ENCODE peak calls at places on chromosomes 5 and 9, in four cellular contexts. S is SK-N-SH, H is GM12878, U is K562. V is an unnamed sample.

GRCh38 chr9:15909297-15909696 is 356.5 kb downstream of the CCDC171 start:
- DNase-seq in S (no peak), U (no peak), H (no peak), V (no peak)

GRCh38 chr9:134166374-134166773 is 2.0 kb upstream of the RNU6ATAC start:
- DNase-seq in S (no peak), U (no peak), H (no peak), V (no peak)

GRCh38 chr5:93607367-93608258 is 24.6 kb downstream of the NR2F1 start:
- DNase-seq in S (peak), U (no peak), H (no peak), V (peak)

GRCh38 chr5:59051938-59052337 is 469.1 kb downstream of the RAB3C start:
- DNase-seq in U (no peak), H (no peak), S (no peak), V (no peak)

GRCh38 chr5:3384531-3384930 is 211.1 kb upstream of the IRX1 start:
- DNase-seq in S (no peak), U (no peak), H (no peak), V (no peak)

GRCh38 chr9:133253268-133253667 is 21.7 kb downstream of the ABO start:
- DNase-seq in H (no peak), U (no peak), S (no peak), V (no peak)

GRCh38 chr5:128539038-128539429 is 989 bp upstream of the FBN2 start:
- DNase-seq in U (no peak), H (no peak), S (no peak), V (no peak)

GRCh38 chr5:171755354-171755821 is 30.2 kb upstream of the SMIM23 start:
- DNase-seq in H (no peak), U (no peak), S (no peak), V (peak)

GRCh38 chr5:97046270-97046982 is 96.0 kb downstream of the LIX1 start:
- DNase-seq in U (no peak), H (no peak), S (no peak), V (no peak)

GRCh38 chr5:143219696-143220095 is 183.8 kb downstream of the NR3C1 start:
- DNase-seq in U (no peak), S (no peak), H (no peak), V (no peak)
- TF ChIP-seq NFIC in U (peak), S (no peak), H (no peak), V (no peak)

GRCh38 chr5:135930949-135931295 is 23.9 kb downstream of the LECT2 start:
- DNase-seq in S (peak), U (no peak), H (no peak), V (no peak)

GRCh38 chr5:135934939-135935338 is 19.8 kb downstream of the LECT2 start:
- DNase-seq in S (no peak), U (no peak), H (no peak), V (no peak)

GRCh38 chr5:135930029-135930948 is 24.5 kb downstream of the LECT2 start:
- DNase-seq in H (no peak), U (no peak), S (peak), V (peak)
- TF ChIP-seq CHD2 in H (no peak), U (no peak), S (no peak), V (no peak)

GRCh38 chr9:121498487-121499176 is 1.0 kb downstream of the GGTA1 start:
- DNase-seq in H (no peak), U (no peak), S (peak), V (no peak)
- TF ChIP-seq NFIC in H (no peak), U (no peak), S (no peak), V (no peak)

GRCh38 chr5:179405426-179406030 is 60.3 kb upstream of the ADAMTS2 start:
- DNase-seq in H (no peak), U (no peak), S (no peak), V (no peak)
- TF ChIP-seq CHD2 in H (no peak), U (no peak), S (no peak), V (no peak)

GRCh38 chr9:70131296-70131695 is 87.6 kb downstream of the MAMDC2 start:
- DNase-seq in U (no peak), H (no peak), S (no peak), V (no peak)

GRCh38 chr9:70136632-70137031 is 93.0 kb downstream of the MAMDC2 start:
- DNase-seq in S (no peak), H (no peak), U (no peak), V (no peak)

GRCh38 chr9:70134360-70134759 is 90.7 kb downstream of the MAMDC2 start:
- DNase-seq in H (no peak), U (no peak), S (no peak), V (no peak)

GRCh38 chr9:70135176-70135575 is 91.5 kb downstream of the MAMDC2 start:
- DNase-seq in U (no peak), H (no peak), S (no peak), V (no peak)

DNA sequence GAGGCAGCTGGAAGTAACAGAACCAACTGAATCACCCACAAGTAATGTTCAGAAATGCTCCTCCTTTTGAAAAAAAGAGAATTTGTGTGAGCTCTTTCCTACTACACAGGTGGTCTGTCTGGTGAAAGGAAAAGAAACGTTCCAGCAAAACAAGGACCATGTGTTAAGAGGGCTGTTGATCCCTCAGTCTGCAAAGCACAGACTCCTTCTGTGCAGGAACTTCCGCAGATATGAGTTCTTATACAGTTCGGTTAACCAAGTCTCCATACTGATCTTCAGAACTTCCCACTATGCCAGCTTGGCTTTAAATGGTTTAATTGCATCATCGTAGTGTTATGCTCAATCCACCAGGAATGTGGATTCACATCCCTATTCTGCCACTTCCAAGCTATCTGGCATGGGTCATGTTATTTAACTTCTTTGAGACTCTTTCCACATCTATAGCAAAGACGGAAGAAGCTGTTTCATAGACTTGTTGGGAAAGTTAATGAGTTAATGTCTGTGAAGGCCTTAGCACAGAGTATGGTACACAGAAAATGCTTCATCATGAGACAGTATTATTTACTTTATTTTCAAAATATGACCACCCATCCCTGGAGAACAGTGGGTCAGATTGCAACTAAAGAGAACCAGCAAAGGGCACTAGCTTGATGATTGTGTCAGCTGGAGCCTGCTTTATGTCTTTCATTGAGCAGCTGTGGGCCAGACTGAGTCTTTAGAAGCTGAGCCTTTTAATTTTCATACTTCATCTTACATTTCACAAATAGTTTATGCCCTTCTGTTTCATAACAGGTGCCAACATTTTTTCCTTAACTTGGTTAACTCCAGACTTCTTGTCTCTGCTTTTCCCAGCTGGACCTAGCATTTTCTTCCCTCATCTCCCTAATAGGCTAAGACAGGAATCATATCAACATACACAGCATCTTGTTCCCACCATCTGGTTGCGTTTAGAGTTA is 89.9 kb downstream of the MAMDC2 start:
- DNase-seq in U (no peak), H (no peak), S (peak), V (no peak)
- TF ChIP-seq NFIC in U (no peak), H (no peak), S (peak), V (no peak)

V was measured in HepG2.